ENCODE peak calls at places on chromosomes 3 and 15, in seven cellular contexts. V is G401, D is left ventricle myocardium superior, E is retinal pigment epithelial cell, B is AG08396, X is psoas muscle, H is GM04504. Y is an unnamed sample.

GRCh38 chr3:32310918-32311839 is 72.7 kb downstream of the CMTM8 start:
- DNase-seq in X (no peak), V (peak), E (no peak), H (no peak), D (peak), B (no peak), Y (peak)

GRCh38 chr3:22491326-22491725 is 711.8 kb upstream of the UBE2E2 start:
- DNase-seq in H (no peak), V (no peak), D (no peak), E (no peak), B (no peak), X (no peak), Y (no peak)

GRCh38 chr3:185717121-185717520 is 107.7 kb downstream of the IGF2BP2 start:
- DNase-seq in H (peak), D (no peak), B (peak), V (peak), E (no peak), X (no peak), Y (no peak)

GRCh38 chr3:72418149-72418686 is 430.0 kb downstream of the SHQ1 start:
- DNase-seq in H (no peak), X (no peak), B (no peak), E (no peak), D (no peak), V (no peak), Y (no peak)

GRCh38 chr15:100472015-100472414 is 56.7 kb downstream of the CERS3 start:
- DNase-seq in V (no peak), B (no peak), X (no peak), E (no peak), D (no peak), H (no peak), Y (no peak)

GRCh38 chr3:136750209-136750921 is 1.8 kb downstream of the STAG1 start:
- DNase-seq in E (no peak), D (no peak), H (no peak), V (peak), X (no peak), B (no peak), Y (no peak)

GRCh38 chr3:160129459-160130061 is 95.7 kb upstream of the C3orf80 start:
- DNase-seq in D (no peak), X (no peak), B (peak), E (peak), V (no peak), H (peak), Y (no peak)

GRCh38 chr3:108538083-108538482 is 27.7 kb upstream of the MYH15 start:
- DNase-seq in E (no peak), V (no peak), D (no peak), H (no peak), B (no peak), X (no peak), Y (no peak)

GRCh38 chr15:73873889-73874511 is 636 bp downstream of the TBC1D21 start:
- DNase-seq in V (peak), E (peak), H (peak), X (no peak), D (no peak), B (peak), Y (peak)

GRCh38 chr15:41561777-41562145 is 2.7 kb downstream of the TYRO3 start:
- DNase-seq in V (peak), B (peak), E (no peak), D (peak), H (no peak), X (peak), Y (no peak)

GRCh38 chr3:71498053-71498452 is 85.5 kb downstream of the FOXP1 start:
- DNase-seq in E (no peak), D (no peak), V (peak), H (no peak), B (no peak), X (no peak), Y (no peak)

GRCh38 chr3:179029096-179029495 is 42.5 kb downstream of the ZMAT3 start:
- DNase-seq in D (no peak), B (no peak), H (no peak), V (no peak), X (no peak), E (no peak), Y (no peak)

GRCh38 chr3:126944089-126944965 is 38.6 kb upstream of the PLXNA1 start:
- DNase-seq in E (no peak), D (no peak), H (no peak), B (no peak), X (no peak), V (no peak), Y (no peak)

GRCh38 chr3:149373235-149374125 is 4.0 kb downstream of the TM4SF1 start:
- DNase-seq in H (peak), D (no peak), V (no peak), B (peak), X (no peak), E (no peak), Y (no peak)

GRCh38 chr3:171213907-171214306 is 187.4 kb upstream of the SLC2A2 start:
- DNase-seq in B (no peak), H (no peak), X (no peak), V (no peak), D (no peak), E (no peak), Y (peak)

GRCh38 chr3:138833908-138834358 is 795 bp downstream of the PIK3CB start:
- DNase-seq in V (peak), X (peak), E (no peak), H (no peak), B (peak), D (no peak), Y (peak)

GRCh38 chr3:165607221-165607620 is 230.0 kb downstream of the BCHE start:
- DNase-seq in B (no peak), D (no peak), V (no peak), E (no peak), H (no peak), X (no peak), Y (no peak)

GRCh38 chr3:89238836-89239235 is 131.4 kb downstream of the EPHA3 start:
- DNase-seq in V (no peak), B (no peak), H (no peak), D (no peak), X (no peak), E (peak), Y (no peak)

GRCh38 chr3:13547591-13548371 is 1.1 kb upstream of the FBLN2 start:
- DNase-seq in D (no peak), H (no peak), B (no peak), V (no peak), X (no peak), E (no peak), Y (no peak)

GRCh38 chr3:151896662-151897012 is 23.2 kb downstream of the SUCNR1 start:
- DNase-seq in X (no peak), E (no peak), D (no peak), V (no peak), B (no peak), H (no peak), Y (no peak)

GRCh38 chr3:147410518-147411234 is 1.5 kb downstream of the ZIC1 start:
- DNase-seq in B (no peak), X (no peak), E (no peak), H (peak), D (no peak), V (no peak), Y (no peak)

GRCh38 chr3:153290278-153291015 is 128.4 kb downstream of the RAP2B start:
- DNase-seq in X (no peak), E (no peak), H (no peak), V (no peak), B (no peak), D (no peak), Y (no peak)

GRCh38 chr3:15356186-15356585 is 23.8 kb upstream of the SH3BP5 start:
- DNase-seq in E (no peak), B (no peak), D (no peak), X (no peak), V (no peak), H (no peak), Y (no peak)

GRCh38 chr3:151774910-151775309 is 39.0 kb upstream of the AADAC start:
- DNase-seq in E (no peak), B (no peak), D (no peak), X (no peak), H (no peak), V (no peak), Y (no peak)

GRCh38 chr15:68335251-68335650 is 57.7 kb downstream of the FEM1B start:
- DNase-seq in E (no peak), D (peak), V (peak), B (no peak), H (no peak), X (peak), Y (peak)

GRCh38 chr15:100889359-100890058 is 9.9 kb downstream of the ALDH1A3 start:
- DNase-seq in E (no peak), B (peak), X (peak), V (no peak), H (peak), D (peak), Y (no peak)

GRCh38 chr3:188472331-188472730 is 318.4 kb downstream of the LPP start:
- DNase-seq in X (no peak), B (peak), H (no peak), E (no peak), D (no peak), V (peak), Y (no peak)

GRCh38 chr3:183968846-183969245 is 48.8 kb downstream of the ABCC5 start:
- DNase-seq in D (no peak), X (no peak), H (no peak), E (no peak), V (no peak), B (peak), Y (no peak)

GRCh38 chr3:28117598-28117997 is 123.8 kb upstream of the CMC1 start:
- DNase-seq in E (no peak), X (no peak), D (no peak), V (no peak), B (no peak), H (no peak), Y (no peak)

GRCh38 chr3:38563070-38563901 is 67.1 kb downstream of the EXOG start:
- DNase-seq in D (no peak), X (no peak), H (no peak), V (no peak), B (no peak), E (no peak), Y (no peak)

GRCh38 chr3:195259146-195259563 is 11.8 kb downstream of the XXYLT1 start:
- DNase-seq in H (peak), E (no peak), X (no peak), D (peak), B (peak), V (peak), Y (peak)

GRCh38 chr3:9222956-9223639 is 26.3 kb downstream of the SRGAP3 start:
- DNase-seq in H (no peak), D (no peak), E (no peak), B (no peak), V (no peak), X (no peak), Y (no peak)

GRCh38 chr15:42145546-42146455 is 10.6 kb downstream of the PLA2G4F start:
- DNase-seq in V (no peak), D (no peak), B (no peak), X (no peak), E (no peak), H (no peak), Y (no peak)

Y was measured in NCI-H2171 treated with DMSO at 0.1 percent for 48 hours.